ENCODE peak calls at places on chromosomes 13 and 19, in five cellular contexts. One of them, this sample, is unnamed.
A peak's percentile ranks its signal among the peaks of the same experiment; 100 is the strongest.

GRCh38 chr19:55657004-55657747 is 2.3 kb downstream of the U2AF2 start:
- DNase-seq in body of pancreas: no peak
- DNase-seq in Right ventricle myocardium inferior: no peak
- DNase-seq in hippocampal formation: no peak
- DNase-seq in midbrain: no peak
- DNase-seq in this sample: no peak

GRCh38 chr13:76503756-76504155 is 382.4 kb downstream of the KCTD12 start:
- DNase-seq in midbrain: no peak
- DNase-seq in body of pancreas: no peak
- DNase-seq in Right ventricle myocardium inferior: no peak
- DNase-seq in hippocampal formation: no peak
- DNase-seq in this sample: no peak

GRCh38 chr19:18091217-18091608 is 4.5 kb upstream of the IL12RB1 start:
- DNase-seq in Right ventricle myocardium inferior: peak; percentile 89
- DNase-seq in hippocampal formation: no peak
- DNase-seq in body of pancreas: no peak
- DNase-seq in midbrain: peak; percentile 40
- DNase-seq in this sample: peak; percentile 63

GRCh38 chr19:2425622-2426581 is 1.5 kb downstream of the TIMM13 start:
- DNase-seq in body of pancreas: no peak
- DNase-seq in midbrain: no peak
- DNase-seq in hippocampal formation: no peak
- DNase-seq in Right ventricle myocardium inferior: peak; percentile 64
- DNase-seq in this sample: no peak

GRCh38 chr19:7676854-7677253 is at the start of gene MCEMP1:
- DNase-seq in midbrain: no peak
- DNase-seq in body of pancreas: no peak
- DNase-seq in hippocampal formation: no peak
- DNase-seq in Right ventricle myocardium inferior: peak; percentile 76
- DNase-seq in this sample: no peak

GRCh38 chr19:47376589-47377144 is 27.6 kb downstream of the DHX34 start:
- DNase-seq in body of pancreas: no peak
- DNase-seq in hippocampal formation: no peak
- DNase-seq in Right ventricle myocardium inferior: peak; percentile 57
- DNase-seq in midbrain: no peak
- DNase-seq in this sample: no peak

GRCh38 chr19:46746281-46746965 is at the start of gene STRN4:
- DNase-seq in Right ventricle myocardium inferior: peak; percentile 85
- DNase-seq in midbrain: peak; percentile 49
- DNase-seq in hippocampal formation: peak; percentile 45
- DNase-seq in body of pancreas: no peak
- DNase-seq in this sample: no peak

GRCh38 chr19:33375760-33376159 is 2.3 kb downstream of the CEBPG start:
- DNase-seq in midbrain: no peak
- DNase-seq in body of pancreas: no peak
- DNase-seq in hippocampal formation: no peak
- DNase-seq in Right ventricle myocardium inferior: no peak
- DNase-seq in this sample: no peak

GRCh38 chr19:52993342-52994178 is 20.2 kb upstream of the ERVV-1 start:
- DNase-seq in midbrain: peak; percentile 20
- DNase-seq in Right ventricle myocardium inferior: peak; percentile 87
- DNase-seq in body of pancreas: peak; percentile 77
- DNase-seq in hippocampal formation: peak; percentile 58
- DNase-seq in this sample: peak; percentile 59

GRCh38 chr19:1492474-1493006 is 1.6 kb downstream of the REEP6 start:
- DNase-seq in hippocampal formation: no peak
- DNase-seq in body of pancreas: no peak
- DNase-seq in Right ventricle myocardium inferior: no peak
- DNase-seq in midbrain: no peak
- DNase-seq in this sample: no peak

GRCh38 chr19:41897820-41898219 is 14.8 kb downstream of the ARHGEF1 start:
- DNase-seq in hippocampal formation: no peak
- DNase-seq in body of pancreas: no peak
- DNase-seq in midbrain: no peak
- DNase-seq in Right ventricle myocardium inferior: no peak
- DNase-seq in this sample: no peak

GRCh38 chr13:97539651-97540230 is 105.8 kb downstream of the RAP2A start:
- DNase-seq in midbrain: no peak
- DNase-seq in hippocampal formation: no peak
- DNase-seq in body of pancreas: no peak
- DNase-seq in Right ventricle myocardium inferior: no peak
- DNase-seq in this sample: no peak

GRCh38 chr13:85806553-85807175 is 7.4 kb upstream of the SLITRK6 start:
- DNase-seq in hippocampal formation: no peak
- DNase-seq in midbrain: peak; percentile 76
- DNase-seq in Right ventricle myocardium inferior: no peak
- DNase-seq in body of pancreas: no peak
- DNase-seq in this sample: peak; percentile 77

GRCh38 chr19:42099336-42099925 is 23.5 kb downstream of the ZNF574 start:
- DNase-seq in Right ventricle myocardium inferior: no peak
- DNase-seq in body of pancreas: peak; percentile 45
- DNase-seq in hippocampal formation: no peak
- DNase-seq in midbrain: no peak
- DNase-seq in this sample: no peak

GRCh38 chr13:45728759-45729158 is 26.6 kb downstream of the CBY2 start:
- DNase-seq in body of pancreas: no peak
- DNase-seq in midbrain: no peak
- DNase-seq in Right ventricle myocardium inferior: no peak
- DNase-seq in hippocampal formation: no peak
- DNase-seq in this sample: no peak

GRCh38 chr19:40139533-40140287 is 49.0 kb upstream of the ZNF780A start:
- DNase-seq in body of pancreas: no peak
- DNase-seq in Right ventricle myocardium inferior: no peak
- DNase-seq in hippocampal formation: no peak
- DNase-seq in midbrain: peak; percentile 58
- DNase-seq in this sample: peak; percentile 60

GRCh38 chr13:109253316-109253715 is 533.1 kb downstream of the IRS2 start:
- DNase-seq in hippocampal formation: no peak
- DNase-seq in Right ventricle myocardium inferior: no peak
- DNase-seq in midbrain: no peak
- DNase-seq in body of pancreas: no peak
- DNase-seq in this sample: no peak

GRCh38 chr19:27762933-27763332 is 1450.0 kb downstream of the UQCRFS1 start:
- DNase-seq in Right ventricle myocardium inferior: no peak
- DNase-seq in body of pancreas: no peak
- DNase-seq in midbrain: no peak
- DNase-seq in hippocampal formation: no peak
- DNase-seq in this sample: no peak

GRCh38 chr19:56504581-56504980 is 3.1 kb upstream of the ZNF471 start:
- DNase-seq in midbrain: no peak
- DNase-seq in body of pancreas: no peak
- DNase-seq in Right ventricle myocardium inferior: no peak
- DNase-seq in hippocampal formation: no peak
- DNase-seq in this sample: no peak

GRCh38 chr19:4064551-4065260 is 2.0 kb downstream of the ZBTB7A start:
- DNase-seq in hippocampal formation: peak; percentile 49
- DNase-seq in midbrain: peak; percentile 67
- DNase-seq in body of pancreas: peak; percentile 60
- DNase-seq in Right ventricle myocardium inferior: peak; percentile 81
- DNase-seq in this sample: peak; percentile 63

GRCh38 chr13:35874704-35875103 is 256.5 kb downstream of the DCLK1 start:
- DNase-seq in Right ventricle myocardium inferior: peak; percentile 73
- DNase-seq in body of pancreas: no peak
- DNase-seq in midbrain: peak; percentile 49
- DNase-seq in hippocampal formation: no peak
- DNase-seq in this sample: no peak

GRCh38 chr19:17097593-17098126 is 22.1 kb downstream of the MYO9B start:
- DNase-seq in midbrain: no peak
- DNase-seq in Right ventricle myocardium inferior: no peak
- DNase-seq in body of pancreas: no peak
- DNase-seq in hippocampal formation: no peak
- DNase-seq in this sample: no peak

GRCh38 chr19:4800591-4801081 is 9.1 kb downstream of the FEM1A start:
- DNase-seq in hippocampal formation: no peak
- DNase-seq in Right ventricle myocardium inferior: no peak
- DNase-seq in midbrain: no peak
- DNase-seq in body of pancreas: peak; percentile 65
- DNase-seq in this sample: no peak

This sample was measured in pons.